ENCODE peak calls at places on chromosomes 3 and 15, in six cellular contexts. One of them, this sample, is unnamed. For H3K4me1, the result is how much of the 10 kb centered on the place peaks cover.

GRCh38 chr15:39156166-39156565 is 424.7 kb upstream of the THBS1 start:
- DNase-seq in tibial nerve: peak
- DNase-seq in uterus: peak
- DNase-seq in sigmoid colon: no peak
- DNase-seq in neural progenitor cell: no peak
- DNase-seq in left lung: no peak
- DNase-seq in this sample: no peak

GRCh38 chr15:40981186-40981585 is 27.9 kb downstream of the CHAC1 start:
- DNase-seq in tibial nerve: no peak
- DNase-seq in uterus: no peak
- DNase-seq in sigmoid colon: no peak
- DNase-seq in neural progenitor cell: no peak
- DNase-seq in left lung: no peak
- DNase-seq in this sample: no peak

GRCh38 chr3:74332165-74332564 is 282.3 kb downstream of the CNTN3 start:
- DNase-seq in tibial nerve: no peak
- DNase-seq in uterus: no peak
- DNase-seq in sigmoid colon: no peak
- DNase-seq in neural progenitor cell: no peak
- DNase-seq in left lung: no peak
- DNase-seq in this sample: no peak

GRCh38 chr3:61725851-61726333 is 164.5 kb downstream of the PTPRG start:
- DNase-seq in tibial nerve: no peak
- DNase-seq in uterus: no peak
- DNase-seq in sigmoid colon: no peak
- DNase-seq in neural progenitor cell: peak
- DNase-seq in left lung: no peak
- DNase-seq in this sample: no peak

GRCh38 chr3:183560607-183561006 is 5.1 kb upstream of the KLHL6 start:
- DNase-seq in tibial nerve: no peak
- DNase-seq in uterus: no peak
- DNase-seq in sigmoid colon: no peak
- DNase-seq in neural progenitor cell: peak
- DNase-seq in left lung: peak
- DNase-seq in this sample: no peak

GRCh38 chr3:192417559-192418055 is 309.7 kb downstream of the FGF12 start:
- DNase-seq in tibial nerve: no peak
- DNase-seq in uterus: no peak
- DNase-seq in sigmoid colon: no peak
- DNase-seq in neural progenitor cell: no peak
- DNase-seq in left lung: no peak
- DNase-seq in this sample: no peak

GRCh38 chr3:9820944-9821343 is 10.9 kb downstream of the TTLL3 start:
- DNase-seq in tibial nerve: no peak
- DNase-seq in uterus: no peak
- DNase-seq in sigmoid colon: no peak
- DNase-seq in neural progenitor cell: peak
- DNase-seq in left lung: no peak
- DNase-seq in this sample: no peak

GRCh38 chr15:73989001-73989798 is 2.9 kb downstream of the STOML1 start:
- DNase-seq in tibial nerve: no peak
- DNase-seq in uterus: no peak
- DNase-seq in sigmoid colon: peak
- DNase-seq in neural progenitor cell: no peak
- DNase-seq in left lung: no peak
- DNase-seq in this sample: no peak

GRCh38 chr3:170542704-170543103 is 43.2 kb downstream of the SLC7A14 start:
- DNase-seq in tibial nerve: no peak
- DNase-seq in uterus: no peak
- DNase-seq in sigmoid colon: no peak
- DNase-seq in neural progenitor cell: no peak
- DNase-seq in left lung: no peak
- DNase-seq in this sample: no peak

GRCh38 chr3:43759297-43759782 is 68.6 kb downstream of the ABHD5 start:
- DNase-seq in tibial nerve: no peak
- DNase-seq in uterus: no peak
- DNase-seq in sigmoid colon: no peak
- DNase-seq in neural progenitor cell: no peak
- DNase-seq in left lung: no peak
- DNase-seq in this sample: no peak

GRCh38 chr3:12966847-12967750 is 106.1 kb downstream of the IQSEC1 start:
- DNase-seq in tibial nerve: no peak
- DNase-seq in uterus: no peak
- DNase-seq in sigmoid colon: no peak
- DNase-seq in neural progenitor cell: no peak
- DNase-seq in left lung: no peak
- DNase-seq in this sample: no peak

GRCh38 chr15:91572110-91572509 is 281.4 kb upstream of the SLCO3A1 start:
- DNase-seq in tibial nerve: no peak
- DNase-seq in uterus: peak
- DNase-seq in sigmoid colon: no peak
- DNase-seq in neural progenitor cell: no peak
- DNase-seq in left lung: no peak
- DNase-seq in this sample: no peak

GRCh38 chr3:32414527-32415202 is 23.0 kb downstream of the CMTM7 start:
- DNase-seq in tibial nerve: no peak
- DNase-seq in uterus: peak
- DNase-seq in sigmoid colon: no peak
- DNase-seq in neural progenitor cell: no peak
- DNase-seq in left lung: no peak
- DNase-seq in this sample: no peak

GRCh38 chr3:143295201-143296080 is 175.9 kb downstream of the CHST2 start:
- DNase-seq in tibial nerve: no peak
- DNase-seq in uterus: no peak
- DNase-seq in sigmoid colon: no peak
- DNase-seq in neural progenitor cell: no peak
- DNase-seq in left lung: no peak
- DNase-seq in this sample: no peak

GRCh38 chr15:57526076-57526475 is 65.6 kb upstream of the MYZAP start:
- DNase-seq in tibial nerve: no peak
- DNase-seq in uterus: no peak
- DNase-seq in sigmoid colon: no peak
- DNase-seq in neural progenitor cell: no peak
- DNase-seq in left lung: no peak
- DNase-seq in this sample: no peak

DNA sequence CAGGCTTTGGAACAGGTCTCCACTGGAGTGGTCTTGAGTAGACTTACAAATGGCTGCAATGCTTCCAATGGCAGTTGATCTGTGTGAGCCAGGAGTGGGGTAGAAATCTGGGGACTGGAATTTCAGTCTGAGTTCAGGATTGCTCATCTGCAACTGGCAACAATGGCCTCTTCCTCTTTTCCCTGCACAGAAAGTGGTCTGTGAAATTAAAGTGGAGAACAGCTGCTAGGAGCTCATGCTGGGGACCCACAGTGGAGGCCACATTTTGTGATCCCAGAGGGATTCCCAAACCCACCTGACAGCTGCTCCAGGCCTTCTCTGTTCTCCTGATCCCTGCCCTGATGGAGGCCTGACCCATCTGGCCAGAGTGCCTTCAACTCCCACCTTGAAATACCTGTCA is 49.6 kb downstream of the CEMIP start:
- DNase-seq in tibial nerve: no peak
- DNase-seq in uterus: no peak
- DNase-seq in sigmoid colon: no peak
- DNase-seq in neural progenitor cell: no peak
- DNase-seq in left lung: no peak
- DNase-seq in this sample: no peak
- H3K4me1 ChIP-seq in tibial nerve: under half
- H3K4me1 ChIP-seq in uterus: under half
- H3K4me1 ChIP-seq in sigmoid colon: under half
- H3K4me1 ChIP-seq in neural progenitor cell: under half
- H3K4me1 ChIP-seq in left lung: under half
- H3K4me1 ChIP-seq in this sample: under half

DNA sequence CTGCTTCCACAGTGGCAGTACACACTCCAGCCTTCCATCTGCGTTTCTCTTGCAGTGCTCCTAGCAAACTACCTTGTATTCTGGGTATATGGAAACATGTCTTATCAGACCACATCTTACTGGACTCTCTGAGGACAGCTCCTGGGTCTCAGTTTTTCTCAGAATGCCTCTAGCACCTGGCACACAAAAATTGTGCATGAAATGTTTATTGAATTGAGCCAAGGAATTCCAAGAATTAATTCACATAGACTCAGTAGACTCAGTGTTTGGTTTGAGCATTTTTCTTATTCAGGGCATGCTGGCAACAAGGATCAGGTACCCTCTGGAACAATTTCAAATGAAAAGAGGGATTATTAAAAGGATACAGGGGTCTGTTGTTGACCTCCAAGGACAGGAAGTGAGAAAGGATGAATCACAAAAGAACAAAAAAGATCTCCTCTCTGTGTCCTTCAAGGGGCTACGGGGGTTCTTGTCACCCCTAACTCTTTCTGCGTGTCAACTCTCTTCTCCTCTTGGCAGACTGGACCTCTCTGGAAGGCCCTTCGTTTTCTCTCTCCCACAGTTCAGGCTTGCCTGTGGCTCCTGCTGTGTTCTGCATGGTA is 270.0 kb upstream of the HES1 start:
- DNase-seq in tibial nerve: no peak
- DNase-seq in uterus: no peak
- DNase-seq in sigmoid colon: no peak
- DNase-seq in neural progenitor cell: no peak
- DNase-seq in left lung: no peak
- DNase-seq in this sample: no peak
- H3K4me1 ChIP-seq in tibial nerve: under half
- H3K4me1 ChIP-seq in uterus: under half
- H3K4me1 ChIP-seq in sigmoid colon: under half
- H3K4me1 ChIP-seq in neural progenitor cell: under half
- H3K4me1 ChIP-seq in left lung: under half
- H3K4me1 ChIP-seq in this sample: under half

GRCh38 chr3:42024578-42025387 is 62.9 kb upstream of the ULK4 start:
- DNase-seq in tibial nerve: no peak
- DNase-seq in uterus: no peak
- DNase-seq in sigmoid colon: no peak
- DNase-seq in neural progenitor cell: peak
- DNase-seq in left lung: no peak
- DNase-seq in this sample: no peak
- H3K4me1 ChIP-seq in tibial nerve: under half
- H3K4me1 ChIP-seq in uterus: under half
- H3K4me1 ChIP-seq in sigmoid colon: half or more
- H3K4me1 ChIP-seq in neural progenitor cell: half or more
- H3K4me1 ChIP-seq in left lung: half or more
- H3K4me1 ChIP-seq in this sample: half or more

GRCh38 chr3:14793126-14793857 is 25.5 kb upstream of the FGD5 start:
- DNase-seq in tibial nerve: no peak
- DNase-seq in uterus: no peak
- DNase-seq in sigmoid colon: peak
- DNase-seq in neural progenitor cell: no peak
- DNase-seq in left lung: no peak
- DNase-seq in this sample: peak

GRCh38 chr3:14793858-14794234 is 24.9 kb upstream of the FGD5 start:
- DNase-seq in tibial nerve: no peak
- DNase-seq in uterus: no peak
- DNase-seq in sigmoid colon: no peak
- DNase-seq in neural progenitor cell: no peak
- DNase-seq in left lung: no peak
- DNase-seq in this sample: no peak

GRCh38 chr3:14789640-14790285 is 29.0 kb upstream of the FGD5 start:
- DNase-seq in tibial nerve: no peak
- DNase-seq in uterus: no peak
- DNase-seq in sigmoid colon: peak
- DNase-seq in neural progenitor cell: no peak
- DNase-seq in left lung: no peak
- DNase-seq in this sample: no peak

GRCh38 chr3:14791343-14791945 is 27.3 kb upstream of the FGD5 start:
- DNase-seq in tibial nerve: peak
- DNase-seq in uterus: peak
- DNase-seq in sigmoid colon: peak
- DNase-seq in neural progenitor cell: peak
- DNase-seq in left lung: no peak
- DNase-seq in this sample: peak

GRCh38 chr3:14792691-14793121 is 26.1 kb upstream of the FGD5 start:
- DNase-seq in tibial nerve: no peak
- DNase-seq in uterus: no peak
- DNase-seq in sigmoid colon: peak
- DNase-seq in neural progenitor cell: no peak
- DNase-seq in left lung: no peak
- DNase-seq in this sample: peak
- H3K4me1 ChIP-seq in tibial nerve: under half
- H3K4me1 ChIP-seq in uterus: under half
- H3K4me1 ChIP-seq in sigmoid colon: under half
- H3K4me1 ChIP-seq in neural progenitor cell: under half
- H3K4me1 ChIP-seq in left lung: under half
- H3K4me1 ChIP-seq in this sample: under half

DNA sequence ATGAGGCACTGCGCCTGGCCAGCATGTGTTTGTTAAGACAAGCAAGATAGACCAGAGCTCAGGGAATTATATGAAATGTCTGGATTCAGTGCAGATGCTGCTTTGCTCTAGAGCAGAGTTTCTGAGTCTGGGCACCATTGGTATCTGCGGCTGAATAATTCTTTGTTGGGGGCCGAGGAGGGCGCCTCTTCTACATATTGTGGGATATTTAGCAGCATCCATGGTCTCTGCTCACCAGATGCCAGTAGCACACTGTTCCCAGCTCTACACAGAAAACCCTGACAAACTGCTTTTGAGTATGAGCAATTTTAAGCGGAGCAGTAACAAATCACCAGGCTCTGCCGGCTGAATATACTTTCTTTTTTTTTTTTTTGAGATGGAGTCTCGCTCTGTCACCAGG is 3.6 kb upstream of the LDHAL6B start:
- DNase-seq in tibial nerve: no peak
- DNase-seq in uterus: no peak
- DNase-seq in sigmoid colon: no peak
- DNase-seq in neural progenitor cell: no peak
- DNase-seq in left lung: no peak
- DNase-seq in this sample: no peak
- H3K4me1 ChIP-seq in tibial nerve: under half
- H3K4me1 ChIP-seq in uterus: under half
- H3K4me1 ChIP-seq in sigmoid colon: under half
- H3K4me1 ChIP-seq in neural progenitor cell: under half
- H3K4me1 ChIP-seq in left lung: under half
- H3K4me1 ChIP-seq in this sample: under half

GRCh38 chr3:172210355-172210754 is 171.0 kb downstream of the FNDC3B start:
- DNase-seq in tibial nerve: no peak
- DNase-seq in uterus: no peak
- DNase-seq in sigmoid colon: no peak
- DNase-seq in neural progenitor cell: no peak
- DNase-seq in left lung: no peak
- DNase-seq in this sample: no peak
- H3K4me1 ChIP-seq in tibial nerve: under half
- H3K4me1 ChIP-seq in uterus: under half
- H3K4me1 ChIP-seq in sigmoid colon: under half
- H3K4me1 ChIP-seq in neural progenitor cell: under half
- H3K4me1 ChIP-seq in left lung: half or more
- H3K4me1 ChIP-seq in this sample: under half

GRCh38 chr3:23735062-23735461 is 70.7 kb upstream of the UBE2E1 start:
- DNase-seq in tibial nerve: no peak
- DNase-seq in uterus: no peak
- DNase-seq in sigmoid colon: no peak
- DNase-seq in neural progenitor cell: no peak
- DNase-seq in left lung: no peak
- DNase-seq in this sample: no peak
- H3K4me1 ChIP-seq in tibial nerve: under half
- H3K4me1 ChIP-seq in uterus: under half
- H3K4me1 ChIP-seq in sigmoid colon: under half
- H3K4me1 ChIP-seq in neural progenitor cell: under half
- H3K4me1 ChIP-seq in left lung: under half
- H3K4me1 ChIP-seq in this sample: under half

This sample was measured in tibial artery.